ENCODE peak calls at places on chromosome 19, in seven cellular contexts. T, O, K, Q, E, J and H are unnamed samples.

GRCh38 chr19:49085868-49086232 is 599 bp downstream of the SNRNP70 start:
- DNase-seq in J (no peak), Q (peak; percentile 64), T (no peak), K (no peak), E (no peak), O (no peak), H (no peak)

GRCh38 chr19:40443131-40443929 is 805 bp downstream of the SERTAD3 start:
- DNase-seq in Q (peak; percentile 97), O (peak; percentile 98), J (peak; percentile 93), K (peak; percentile 96), E (peak; percentile 99), T (peak; percentile 98), H (peak; percentile 93)

GRCh38 chr19:46714523-46715106 is 2.3 kb downstream of the PRKD2 start:
- DNase-seq in E (no peak), T (no peak), O (no peak), Q (peak; percentile 56), K (no peak), J (no peak), H (no peak)

GRCh38 chr19:5608271-5608666 is 14.3 kb downstream of the SAFB2 start:
- DNase-seq in K (no peak), J (no peak), Q (no peak), T (no peak), E (peak; percentile 28), O (no peak), H (no peak)

GRCh38 chr19:14563989-14564650 is 7.7 kb downstream of the NDUFB7 start:
- DNase-seq in Q (peak; percentile 89), O (no peak), T (peak; percentile 68), J (peak; percentile 99), E (no peak), K (peak; percentile 88), H (no peak)

GRCh38 chr19:58394821-58395219 is 636 bp upstream of the RNF225 start:
- DNase-seq in Q (peak; percentile 52), T (no peak), E (no peak), J (no peak), O (no peak), K (no peak), H (no peak)

GRCh38 chr19:32195706-32196610 is 149.5 kb upstream of the ZNF507 start:
- DNase-seq in E (no peak), O (no peak), K (no peak), Q (peak; percentile 17), J (no peak), T (no peak), H (no peak)

GRCh38 chr19:5718579-5719273 is 1.2 kb downstream of the LONP1 start:
- DNase-seq in J (peak; percentile 40), K (no peak), O (peak; percentile 5), E (peak; percentile 27), T (peak; percentile 50), Q (no peak), H (peak; percentile 43)

GRCh38 chr19:3586707-3587346 is 1.5 kb downstream of the GIPC3 start:
- DNase-seq in K (no peak), Q (no peak), T (no peak), E (no peak), J (no peak), O (no peak), H (no peak)

GRCh38 chr19:36059180-36059910 is 4.6 kb downstream of the WDR62 start:
- DNase-seq in E (no peak), Q (no peak), K (no peak), T (no peak), O (no peak), J (no peak), H (no peak)

DNA sequence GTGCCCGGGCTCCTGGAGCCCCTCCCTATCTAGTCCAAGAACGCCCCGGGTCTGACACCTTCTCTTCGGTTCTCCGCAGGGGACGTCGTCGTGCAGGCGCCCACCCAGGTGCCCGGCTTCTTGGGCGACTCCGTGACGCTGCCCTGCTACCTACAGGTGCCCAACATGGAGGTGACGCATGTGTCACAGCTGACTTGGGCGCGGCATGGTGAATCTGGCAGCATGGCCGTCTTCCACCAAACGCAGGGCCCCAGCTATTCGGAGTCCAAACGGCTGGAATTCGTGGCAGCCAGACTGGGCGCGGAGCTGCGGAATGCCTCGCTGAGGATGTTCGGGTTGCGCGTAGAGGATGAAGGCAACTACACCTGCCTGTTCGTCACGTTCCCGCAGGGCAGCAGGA is 3.4 kb downstream of the PVR start:
- DNase-seq in T (no peak), K (no peak), O (no peak), E (no peak), Q (no peak), J (no peak), H (no peak)
- H3K27ac ChIP-seq in T (no peak overlapping the region), K (no peak overlapping the region), O (no peak overlapping the region), E (no peak overlapping the region), Q (no peak overlapping the region), J (no peak overlapping the region), H (no peak overlapping the region)

GRCh38 chr19:42081584-42082258 is 5.8 kb downstream of the ZNF574 start:
- DNase-seq in K (peak; percentile 57), E (peak; percentile 57), J (no peak), Q (no peak), O (no peak), T (no peak), H (peak; percentile 20)
- TF ChIP-seq SIN3A in K (no peak), E (no peak), J (no peak), Q (no peak), O (no peak), T (no peak), H (no peak)

DNA sequence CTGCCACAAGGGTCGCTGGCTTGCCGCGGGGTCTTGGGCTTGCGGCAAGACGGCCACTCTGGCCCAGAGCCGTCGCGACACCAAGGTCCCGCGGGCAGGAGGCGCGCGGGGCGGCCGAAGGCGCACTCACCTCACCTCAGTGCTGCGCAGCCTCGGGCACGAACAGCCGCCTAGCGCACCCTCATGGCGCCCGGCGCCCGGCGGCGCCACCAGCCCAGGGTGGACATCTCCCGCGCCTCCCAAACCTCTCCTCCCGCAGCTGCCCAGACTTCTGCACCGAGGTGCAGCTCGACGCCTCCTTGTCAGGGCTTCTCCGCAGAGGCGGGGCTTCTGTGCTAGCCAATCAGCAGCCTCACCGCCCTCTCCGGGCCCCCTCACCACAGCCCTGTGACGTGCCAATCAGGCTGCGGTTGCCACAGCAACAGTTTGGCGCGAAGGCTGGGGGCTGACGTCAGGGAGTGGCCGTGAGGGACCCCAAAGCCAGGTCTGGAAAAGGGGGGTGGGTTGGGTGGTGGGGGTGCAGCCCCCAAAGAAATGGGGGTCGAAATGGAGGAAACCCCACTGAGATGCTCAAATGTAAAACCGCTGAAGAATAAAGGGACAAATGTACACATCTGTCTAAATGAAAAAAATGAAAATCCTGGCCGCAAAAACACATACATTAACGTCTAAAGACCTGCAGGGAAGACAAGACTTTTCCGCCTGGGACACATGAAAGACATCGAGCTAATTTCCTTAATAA is at the start of the genes PEG3 and ZIM2:
- DNase-seq in J (no peak), E (peak; percentile 85), Q (no peak), T (no peak), O (no peak), K (peak; percentile 76), H (no peak)
- H3K4me3 ChIP-seq in J (no peak within 1 kb of the TSS), E (peak within 1 kb of the TSS; percentile 55), Q (no peak within 1 kb of the TSS), T (no peak within 1 kb of the TSS), O (no peak within 1 kb of the TSS), K (peak within 1 kb of the TSS; percentile 46), H (no peak within 1 kb of the TSS)

DNA sequence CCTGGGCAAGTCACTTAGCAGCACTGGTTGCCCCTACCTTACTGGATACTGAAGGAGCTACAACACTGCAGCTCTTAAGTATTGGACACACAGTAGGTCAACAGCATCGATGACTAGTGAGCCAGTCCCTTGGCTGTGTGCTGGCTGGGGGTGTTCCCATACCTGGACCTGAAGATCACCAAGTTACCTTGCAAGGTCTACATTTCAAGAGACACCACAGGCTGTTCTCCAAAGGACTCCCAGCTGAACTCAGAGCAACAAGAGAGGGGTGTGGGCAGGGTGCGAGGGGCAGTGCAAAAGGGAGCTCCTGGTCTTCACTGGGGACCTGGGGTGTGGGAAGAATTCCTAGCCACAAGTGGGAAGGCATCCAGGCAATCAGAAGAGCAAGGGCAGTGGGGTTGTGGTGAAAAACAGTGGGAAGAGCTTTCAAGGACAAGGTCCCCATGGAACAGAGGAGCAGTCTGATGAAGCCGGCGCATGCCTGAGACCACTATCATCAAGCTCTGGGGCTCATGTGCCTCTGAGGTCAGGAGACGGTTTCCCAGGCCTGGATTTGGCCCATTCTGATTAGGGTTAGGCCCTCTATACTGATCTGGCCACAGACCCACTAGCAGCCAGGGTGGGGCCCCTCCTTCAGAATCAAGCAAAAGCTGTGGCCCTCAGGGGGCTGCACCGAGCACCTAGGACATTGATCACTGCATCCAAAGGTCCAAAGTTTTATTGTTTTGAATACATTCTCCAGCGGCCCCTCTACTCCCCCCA is 4.6 kb upstream of the GSK3A start:
- DNase-seq in E (no peak), K (no peak), O (no peak), J (no peak), Q (no peak), T (no peak), H (no peak)
- H3K27ac ChIP-seq in E (peak overlapping the region; percentile 28), K (peak overlapping the region; percentile 61), O (no peak overlapping the region), J (peak overlapping the region; percentile 32), Q (no peak overlapping the region), T (peak overlapping the region; percentile 41), H (peak overlapping the region; percentile 72)

DNA sequence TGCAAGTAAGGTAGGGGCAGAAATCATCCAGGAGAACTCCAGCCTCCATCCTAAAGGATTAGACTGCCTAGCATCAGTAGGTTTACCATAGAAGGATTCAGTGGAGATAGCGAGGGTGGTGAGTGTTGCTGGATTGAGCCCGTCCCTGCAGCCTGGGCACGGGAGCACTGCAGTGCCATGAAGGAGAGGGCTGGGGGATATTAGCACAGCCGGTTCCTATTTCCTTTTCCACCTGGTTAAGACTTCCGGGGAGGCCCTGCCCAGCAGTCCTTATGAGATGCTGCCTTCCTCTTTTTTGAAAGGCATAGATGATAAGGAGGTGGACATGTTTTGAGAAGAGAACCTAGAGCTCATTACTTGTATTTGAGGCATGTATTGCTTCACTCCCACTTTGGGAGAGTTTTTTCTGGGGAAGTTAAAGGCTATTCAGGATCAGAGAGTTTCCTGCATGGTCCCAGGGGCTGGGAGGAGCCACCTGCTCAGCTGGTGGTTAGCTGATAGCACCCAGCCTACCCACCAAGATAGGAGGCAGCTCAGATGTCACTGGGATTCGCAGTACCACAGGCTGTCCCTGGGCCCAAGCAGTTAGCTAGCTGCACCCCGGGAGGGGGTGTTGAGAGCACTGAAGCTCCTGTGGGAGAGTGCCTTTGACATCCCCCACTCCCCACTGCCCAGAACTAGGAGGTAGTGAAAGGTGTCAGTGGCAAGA is 17.2 kb downstream of the ACTN4 start:
- DNase-seq in O (no peak), E (no peak), Q (no peak), K (no peak), T (no peak), J (peak; percentile 81), H (no peak)
- TF ChIP-seq SIN3A in O (no peak), E (no peak), Q (no peak), K (no peak), T (no peak), J (no peak), H (no peak)

DNA sequence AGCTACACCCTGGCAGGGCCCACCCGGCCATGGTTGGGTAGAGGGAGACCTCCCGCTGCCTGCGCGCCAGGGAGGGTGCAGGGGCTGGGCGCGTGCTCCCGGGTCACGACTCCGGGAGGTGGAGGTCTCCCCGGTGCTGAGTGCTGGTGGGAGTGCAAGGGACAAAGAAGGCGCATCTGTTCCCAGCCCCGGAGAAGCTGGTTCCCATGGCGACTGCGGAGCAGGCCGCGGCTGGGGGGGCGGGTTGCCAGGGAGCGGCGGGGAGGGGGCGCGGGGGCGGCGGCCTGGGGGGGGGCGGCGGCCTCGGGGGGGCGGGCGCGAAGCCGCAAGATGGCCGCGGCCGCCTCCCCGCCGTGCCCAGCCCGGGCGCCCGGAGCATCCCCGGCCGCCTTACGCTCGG is 1.2 kb downstream of the CBARP start:
- DNase-seq in Q (peak; percentile 61), T (no peak), K (peak; percentile 88), O (no peak), J (peak; percentile 74), E (no peak), H (no peak)
- H3K4me3 ChIP-seq in Q (peak overlapping the region; percentile 68), T (peak overlapping the region; percentile 83), K (peak overlapping the region; percentile 87), O (no peak overlapping the region), J (peak overlapping the region; percentile 55), E (no peak overlapping the region), H (peak overlapping the region; percentile 63)